ENCODE peak calls at places on chromosomes 1 and 21, in seven cellular contexts. One of them, this sample, is unnamed.

GRCh38 chr1:11069233-11069950 is 9.6 kb upstream of the SRM start:
- DNase-seq in esophagus muscularis mucosa: no peak
- DNase-seq in stimulated activated CD8-positive, alpha-beta memory T cell treated with anti-CD3 and anti-CD28 coated beads, Interleukin-15, amount 100 ng/mL, for 1 hour: no peak
- DNase-seq in glomerular endothelial cell: no peak
- DNase-seq in GM19239: no peak
- DNase-seq in HT1080: no peak
- DNase-seq in kidney tubule cell: no peak
- DNase-seq in this sample: no peak

GRCh38 chr1:55572878-55573734 is 357.9 kb upstream of the USP24 start:
- DNase-seq in esophagus muscularis mucosa: peak
- DNase-seq in stimulated activated CD8-positive, alpha-beta memory T cell treated with anti-CD3 and anti-CD28 coated beads, Interleukin-15, amount 100 ng/mL, for 1 hour: no peak
- DNase-seq in glomerular endothelial cell: no peak
- DNase-seq in GM19239: no peak
- DNase-seq in HT1080: peak
- DNase-seq in kidney tubule cell: peak
- DNase-seq in this sample: peak

GRCh38 chr1:98964198-98964597 is 40.5 kb downstream of the PLPPR5 start:
- DNase-seq in esophagus muscularis mucosa: no peak
- DNase-seq in stimulated activated CD8-positive, alpha-beta memory T cell treated with anti-CD3 and anti-CD28 coated beads, Interleukin-15, amount 100 ng/mL, for 1 hour: no peak
- DNase-seq in glomerular endothelial cell: no peak
- DNase-seq in GM19239: no peak
- DNase-seq in HT1080: no peak
- DNase-seq in kidney tubule cell: no peak
- DNase-seq in this sample: no peak

GRCh38 chr1:33872681-33873080 is 8.8 kb downstream of the HMGB4 start:
- DNase-seq in esophagus muscularis mucosa: no peak
- DNase-seq in stimulated activated CD8-positive, alpha-beta memory T cell treated with anti-CD3 and anti-CD28 coated beads, Interleukin-15, amount 100 ng/mL, for 1 hour: no peak
- DNase-seq in glomerular endothelial cell: no peak
- DNase-seq in GM19239: no peak
- DNase-seq in HT1080: peak
- DNase-seq in kidney tubule cell: peak
- DNase-seq in this sample: no peak

GRCh38 chr1:66332524-66332853 is 201.5 kb upstream of the SGIP1 start:
- DNase-seq in esophagus muscularis mucosa: no peak
- DNase-seq in stimulated activated CD8-positive, alpha-beta memory T cell treated with anti-CD3 and anti-CD28 coated beads, Interleukin-15, amount 100 ng/mL, for 1 hour: no peak
- DNase-seq in glomerular endothelial cell: no peak
- DNase-seq in GM19239: no peak
- DNase-seq in HT1080: no peak
- DNase-seq in kidney tubule cell: no peak
- DNase-seq in this sample: no peak

GRCh38 chr1:28249013-28249870 is 10.1 kb upstream of the SESN2 start:
- DNase-seq in esophagus muscularis mucosa: no peak
- DNase-seq in stimulated activated CD8-positive, alpha-beta memory T cell treated with anti-CD3 and anti-CD28 coated beads, Interleukin-15, amount 100 ng/mL, for 1 hour: no peak
- DNase-seq in glomerular endothelial cell: no peak
- DNase-seq in GM19239: no peak
- DNase-seq in HT1080: peak
- DNase-seq in kidney tubule cell: peak
- DNase-seq in this sample: peak

GRCh38 chr1:235958021-235958420 is 91.3 kb upstream of the LYST start:
- DNase-seq in esophagus muscularis mucosa: no peak
- DNase-seq in stimulated activated CD8-positive, alpha-beta memory T cell treated with anti-CD3 and anti-CD28 coated beads, Interleukin-15, amount 100 ng/mL, for 1 hour: no peak
- DNase-seq in glomerular endothelial cell: no peak
- DNase-seq in GM19239: no peak
- DNase-seq in HT1080: no peak
- DNase-seq in kidney tubule cell: no peak
- DNase-seq in this sample: no peak

GRCh38 chr1:46188295-46189030 is 9.8 kb downstream of the POMGNT1 start:
- DNase-seq in esophagus muscularis mucosa: no peak
- DNase-seq in stimulated activated CD8-positive, alpha-beta memory T cell treated with anti-CD3 and anti-CD28 coated beads, Interleukin-15, amount 100 ng/mL, for 1 hour: no peak
- DNase-seq in glomerular endothelial cell: no peak
- DNase-seq in GM19239: no peak
- DNase-seq in HT1080: no peak
- DNase-seq in kidney tubule cell: no peak
- DNase-seq in this sample: no peak

GRCh38 chr1:93670141-93670540 is 11.5 kb downstream of the BCAR3 start:
- DNase-seq in esophagus muscularis mucosa: no peak
- DNase-seq in stimulated activated CD8-positive, alpha-beta memory T cell treated with anti-CD3 and anti-CD28 coated beads, Interleukin-15, amount 100 ng/mL, for 1 hour: no peak
- DNase-seq in glomerular endothelial cell: no peak
- DNase-seq in GM19239: no peak
- DNase-seq in HT1080: peak
- DNase-seq in kidney tubule cell: peak
- DNase-seq in this sample: no peak

GRCh38 chr1:49197081-49197480 is 420.4 kb upstream of the BEND5 start:
- DNase-seq in esophagus muscularis mucosa: no peak
- DNase-seq in stimulated activated CD8-positive, alpha-beta memory T cell treated with anti-CD3 and anti-CD28 coated beads, Interleukin-15, amount 100 ng/mL, for 1 hour: no peak
- DNase-seq in glomerular endothelial cell: no peak
- DNase-seq in GM19239: no peak
- DNase-seq in HT1080: peak
- DNase-seq in kidney tubule cell: peak
- DNase-seq in this sample: no peak

GRCh38 chr21:36246080-36246631 is 73.8 kb upstream of the MORC3 start:
- DNase-seq in esophagus muscularis mucosa: no peak
- DNase-seq in stimulated activated CD8-positive, alpha-beta memory T cell treated with anti-CD3 and anti-CD28 coated beads, Interleukin-15, amount 100 ng/mL, for 1 hour: no peak
- DNase-seq in glomerular endothelial cell: no peak
- DNase-seq in GM19239: no peak
- DNase-seq in HT1080: no peak
- DNase-seq in kidney tubule cell: peak
- DNase-seq in this sample: no peak

GRCh38 chr1:218439541-218440295 is 94.6 kb downstream of the TGFB2 start:
- DNase-seq in esophagus muscularis mucosa: no peak
- DNase-seq in stimulated activated CD8-positive, alpha-beta memory T cell treated with anti-CD3 and anti-CD28 coated beads, Interleukin-15, amount 100 ng/mL, for 1 hour: no peak
- DNase-seq in glomerular endothelial cell: no peak
- DNase-seq in GM19239: no peak
- DNase-seq in HT1080: no peak
- DNase-seq in kidney tubule cell: peak
- DNase-seq in this sample: no peak

GRCh38 chr1:100380635-100381034 is 28.3 kb downstream of the CDC14A start:
- DNase-seq in esophagus muscularis mucosa: no peak
- DNase-seq in stimulated activated CD8-positive, alpha-beta memory T cell treated with anti-CD3 and anti-CD28 coated beads, Interleukin-15, amount 100 ng/mL, for 1 hour: no peak
- DNase-seq in glomerular endothelial cell: no peak
- DNase-seq in GM19239: no peak
- DNase-seq in HT1080: no peak
- DNase-seq in kidney tubule cell: no peak
- DNase-seq in this sample: no peak

GRCh38 chr21:43825936-43826622 is 36.7 kb downstream of the RRP1 start:
- DNase-seq in esophagus muscularis mucosa: no peak
- DNase-seq in stimulated activated CD8-positive, alpha-beta memory T cell treated with anti-CD3 and anti-CD28 coated beads, Interleukin-15, amount 100 ng/mL, for 1 hour: no peak
- DNase-seq in glomerular endothelial cell: no peak
- DNase-seq in GM19239: no peak
- DNase-seq in HT1080: no peak
- DNase-seq in kidney tubule cell: no peak
- DNase-seq in this sample: no peak

GRCh38 chr1:234602334-234603220 is 7.4 kb downstream of the IRF2BP2 start:
- DNase-seq in esophagus muscularis mucosa: no peak
- DNase-seq in stimulated activated CD8-positive, alpha-beta memory T cell treated with anti-CD3 and anti-CD28 coated beads, Interleukin-15, amount 100 ng/mL, for 1 hour: no peak
- DNase-seq in glomerular endothelial cell: no peak
- DNase-seq in GM19239: no peak
- DNase-seq in HT1080: peak
- DNase-seq in kidney tubule cell: peak
- DNase-seq in this sample: peak

GRCh38 chr1:225987491-225988316 is 11.4 kb downstream of the SDE2 start:
- DNase-seq in esophagus muscularis mucosa: no peak
- DNase-seq in stimulated activated CD8-positive, alpha-beta memory T cell treated with anti-CD3 and anti-CD28 coated beads, Interleukin-15, amount 100 ng/mL, for 1 hour: no peak
- DNase-seq in glomerular endothelial cell: no peak
- DNase-seq in GM19239: no peak
- DNase-seq in HT1080: no peak
- DNase-seq in kidney tubule cell: peak
- DNase-seq in this sample: no peak

GRCh38 chr1:45930258-45931150 is 127.1 kb downstream of the MAST2 start:
- DNase-seq in esophagus muscularis mucosa: no peak
- DNase-seq in stimulated activated CD8-positive, alpha-beta memory T cell treated with anti-CD3 and anti-CD28 coated beads, Interleukin-15, amount 100 ng/mL, for 1 hour: no peak
- DNase-seq in glomerular endothelial cell: no peak
- DNase-seq in GM19239: no peak
- DNase-seq in HT1080: no peak
- DNase-seq in kidney tubule cell: no peak
- DNase-seq in this sample: no peak

GRCh38 chr1:209190591-209191241 is 392.8 kb upstream of the CAMK1G start:
- DNase-seq in esophagus muscularis mucosa: no peak
- DNase-seq in stimulated activated CD8-positive, alpha-beta memory T cell treated with anti-CD3 and anti-CD28 coated beads, Interleukin-15, amount 100 ng/mL, for 1 hour: no peak
- DNase-seq in glomerular endothelial cell: peak
- DNase-seq in GM19239: peak
- DNase-seq in HT1080: peak
- DNase-seq in kidney tubule cell: peak
- DNase-seq in this sample: no peak

GRCh38 chr1:162228586-162228985 is 148.1 kb downstream of the SPATA46 start:
- DNase-seq in esophagus muscularis mucosa: no peak
- DNase-seq in stimulated activated CD8-positive, alpha-beta memory T cell treated with anti-CD3 and anti-CD28 coated beads, Interleukin-15, amount 100 ng/mL, for 1 hour: no peak
- DNase-seq in glomerular endothelial cell: no peak
- DNase-seq in GM19239: no peak
- DNase-seq in HT1080: no peak
- DNase-seq in kidney tubule cell: no peak
- DNase-seq in this sample: no peak

GRCh38 chr21:34894401-34894800 is 154.7 kb downstream of the RUNX1 start:
- DNase-seq in esophagus muscularis mucosa: peak
- DNase-seq in stimulated activated CD8-positive, alpha-beta memory T cell treated with anti-CD3 and anti-CD28 coated beads, Interleukin-15, amount 100 ng/mL, for 1 hour: no peak
- DNase-seq in glomerular endothelial cell: no peak
- DNase-seq in GM19239: no peak
- DNase-seq in HT1080: no peak
- DNase-seq in kidney tubule cell: no peak
- DNase-seq in this sample: no peak

GRCh38 chr1:230176871-230177411 is 109.9 kb downstream of the GALNT2 start:
- DNase-seq in esophagus muscularis mucosa: no peak
- DNase-seq in stimulated activated CD8-positive, alpha-beta memory T cell treated with anti-CD3 and anti-CD28 coated beads, Interleukin-15, amount 100 ng/mL, for 1 hour: no peak
- DNase-seq in glomerular endothelial cell: no peak
- DNase-seq in GM19239: no peak
- DNase-seq in HT1080: no peak
- DNase-seq in kidney tubule cell: peak
- DNase-seq in this sample: peak

GRCh38 chr21:41043008-41043407 is 125.0 kb upstream of the BACE2 start:
- DNase-seq in esophagus muscularis mucosa: no peak
- DNase-seq in stimulated activated CD8-positive, alpha-beta memory T cell treated with anti-CD3 and anti-CD28 coated beads, Interleukin-15, amount 100 ng/mL, for 1 hour: no peak
- DNase-seq in glomerular endothelial cell: no peak
- DNase-seq in GM19239: no peak
- DNase-seq in HT1080: no peak
- DNase-seq in kidney tubule cell: no peak
- DNase-seq in this sample: no peak

GRCh38 chr1:94050675-94051074 is 70.3 kb downstream of the ABCA4 start:
- DNase-seq in esophagus muscularis mucosa: no peak
- DNase-seq in stimulated activated CD8-positive, alpha-beta memory T cell treated with anti-CD3 and anti-CD28 coated beads, Interleukin-15, amount 100 ng/mL, for 1 hour: no peak
- DNase-seq in glomerular endothelial cell: no peak
- DNase-seq in GM19239: no peak
- DNase-seq in HT1080: no peak
- DNase-seq in kidney tubule cell: no peak
- DNase-seq in this sample: no peak

GRCh38 chr1:41954533-41954944 is 35.8 kb upstream of the HIVEP3 start:
- DNase-seq in esophagus muscularis mucosa: no peak
- DNase-seq in stimulated activated CD8-positive, alpha-beta memory T cell treated with anti-CD3 and anti-CD28 coated beads, Interleukin-15, amount 100 ng/mL, for 1 hour: no peak
- DNase-seq in glomerular endothelial cell: peak
- DNase-seq in GM19239: no peak
- DNase-seq in HT1080: peak
- DNase-seq in kidney tubule cell: peak
- DNase-seq in this sample: peak

GRCh38 chr1:100921110-100921706 is 25.3 kb downstream of the SLC30A7 start:
- DNase-seq in esophagus muscularis mucosa: no peak
- DNase-seq in stimulated activated CD8-positive, alpha-beta memory T cell treated with anti-CD3 and anti-CD28 coated beads, Interleukin-15, amount 100 ng/mL, for 1 hour: no peak
- DNase-seq in glomerular endothelial cell: peak
- DNase-seq in GM19239: no peak
- DNase-seq in HT1080: peak
- DNase-seq in kidney tubule cell: peak
- DNase-seq in this sample: no peak

GRCh38 chr1:214967865-214968575 is 114.5 kb upstream of the KCNK2 start:
- DNase-seq in esophagus muscularis mucosa: no peak
- DNase-seq in stimulated activated CD8-positive, alpha-beta memory T cell treated with anti-CD3 and anti-CD28 coated beads, Interleukin-15, amount 100 ng/mL, for 1 hour: no peak
- DNase-seq in glomerular endothelial cell: no peak
- DNase-seq in GM19239: no peak
- DNase-seq in HT1080: no peak
- DNase-seq in kidney tubule cell: no peak
- DNase-seq in this sample: peak

This sample was measured in hepatic stellate cell.